ENCODE peak calls at places on chromosome 6, in four cellular contexts. One of them, this sample, is unnamed. For H3K27me3, the result is how much of the 10 kb centered on the place peaks cover.

GRCh38 chr6:8361259-8361658 is 74.1 kb downstream of the SLC35B3 start:
- DNase-seq in astrocyte: no peak
- DNase-seq in dorsolateral prefrontal cortex: no peak
- DNase-seq in IMR-90: no peak
- DNase-seq in this sample: no peak

GRCh38 chr6:109491207-109491938 is 8.4 kb upstream of the ZBTB24 start:
- DNase-seq in astrocyte: peak
- DNase-seq in dorsolateral prefrontal cortex: no peak
- DNase-seq in IMR-90: peak
- DNase-seq in this sample: no peak

GRCh38 chr6:56482525-56482924 is 160.2 kb downstream of the DST start:
- DNase-seq in astrocyte: no peak
- DNase-seq in dorsolateral prefrontal cortex: no peak
- DNase-seq in IMR-90: no peak
- DNase-seq in this sample: no peak

GRCh38 chr6:132400641-132401119 is 595 bp downstream of the MOXD1 start:
- DNase-seq in astrocyte: no peak
- DNase-seq in dorsolateral prefrontal cortex: no peak
- DNase-seq in IMR-90: no peak
- DNase-seq in this sample: no peak

GRCh38 chr6:168865-169455 is 123.3 kb upstream of the DUSP22 start:
- DNase-seq in astrocyte: peak
- DNase-seq in dorsolateral prefrontal cortex: no peak
- DNase-seq in IMR-90: peak
- DNase-seq in this sample: no peak

GRCh38 chr6:74805841-74806696 is 399.8 kb downstream of the COL12A1 start:
- DNase-seq in astrocyte: no peak
- DNase-seq in dorsolateral prefrontal cortex: no peak
- DNase-seq in IMR-90: no peak
- DNase-seq in this sample: no peak

GRCh38 chr6:31663087-31663960 is 1.5 kb downstream of the GPANK1 start:
- DNase-seq in astrocyte: no peak
- DNase-seq in dorsolateral prefrontal cortex: no peak
- DNase-seq in IMR-90: peak
- DNase-seq in this sample: no peak

GRCh38 chr6:113540491-113540890 is 316.7 kb upstream of the MARCKS start:
- DNase-seq in astrocyte: peak
- DNase-seq in dorsolateral prefrontal cortex: no peak
- DNase-seq in IMR-90: peak
- DNase-seq in this sample: no peak

GRCh38 chr6:116011096-116011401 is 49.6 kb downstream of the FRK start:
- DNase-seq in astrocyte: no peak
- DNase-seq in dorsolateral prefrontal cortex: no peak
- DNase-seq in IMR-90: no peak
- DNase-seq in this sample: no peak

GRCh38 chr6:26017567-26017966 is 55.0 kb downstream of the TRIM38 start:
- DNase-seq in astrocyte: peak
- DNase-seq in dorsolateral prefrontal cortex: peak
- DNase-seq in IMR-90: peak
- DNase-seq in this sample: no peak

GRCh38 chr6:108837236-108837971 is 10.8 kb upstream of the ARMC2 start:
- DNase-seq in astrocyte: peak
- DNase-seq in dorsolateral prefrontal cortex: no peak
- DNase-seq in IMR-90: peak
- DNase-seq in this sample: no peak

DNA sequence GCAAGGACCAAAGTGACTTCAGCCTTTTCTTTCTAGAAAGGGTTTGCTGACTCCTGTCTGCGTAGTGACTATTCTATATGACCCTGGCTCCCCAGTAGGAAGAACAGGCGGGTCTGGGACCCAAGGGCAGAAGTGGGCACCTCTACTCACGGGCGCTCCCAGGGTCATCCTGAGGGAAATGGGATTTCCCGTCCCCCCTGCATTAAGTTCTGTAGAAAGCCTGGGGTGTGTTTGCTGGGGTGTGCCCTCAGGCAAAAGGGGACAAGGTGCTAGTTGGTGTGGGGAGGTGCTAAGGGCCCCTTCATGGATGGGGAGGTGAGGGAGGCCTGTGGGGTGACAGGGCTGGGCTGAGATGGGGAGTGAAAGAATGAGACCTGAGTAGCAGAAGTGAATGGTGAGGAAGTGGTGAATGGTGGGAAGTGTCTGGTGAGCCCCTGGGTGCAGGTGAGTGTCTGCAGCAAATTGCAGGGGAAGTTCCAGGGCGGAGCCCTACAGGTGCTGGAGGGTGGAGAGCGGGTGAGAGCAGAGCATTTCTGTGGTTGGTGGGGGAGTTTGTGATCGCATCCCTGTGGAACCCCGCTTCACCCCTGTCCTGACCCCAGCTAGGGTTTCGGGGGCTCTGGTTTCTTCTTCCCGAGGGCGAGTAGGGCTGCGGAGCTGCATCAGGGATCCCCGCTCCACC is 21.1 kb downstream of the RAET1L start:
- DNase-seq in astrocyte: no peak
- DNase-seq in dorsolateral prefrontal cortex: no peak
- DNase-seq in IMR-90: no peak
- DNase-seq in this sample: no peak
- H3K4me3 ChIP-seq in astrocyte: peak
- H3K4me3 ChIP-seq in dorsolateral prefrontal cortex: peak
- H3K4me3 ChIP-seq in IMR-90: peak
- H3K4me3 ChIP-seq in this sample: peak

GRCh38 chr6:84512396-84512795 is 252.0 kb downstream of the TBX18 start:
- DNase-seq in astrocyte: peak
- DNase-seq in dorsolateral prefrontal cortex: no peak
- DNase-seq in IMR-90: no peak
- DNase-seq in this sample: no peak

GRCh38 chr6:84516151-84516550 is 248.2 kb downstream of the TBX18 start:
- DNase-seq in astrocyte: no peak
- DNase-seq in dorsolateral prefrontal cortex: no peak
- DNase-seq in IMR-90: no peak
- DNase-seq in this sample: no peak

GRCh38 chr6:84514089-84514971 is 250.1 kb downstream of the TBX18 start:
- DNase-seq in astrocyte: no peak
- DNase-seq in dorsolateral prefrontal cortex: no peak
- DNase-seq in IMR-90: no peak
- DNase-seq in this sample: no peak

GRCh38 chr6:84511929-84512328 is 252.5 kb downstream of the TBX18 start:
- DNase-seq in astrocyte: no peak
- DNase-seq in dorsolateral prefrontal cortex: no peak
- DNase-seq in IMR-90: no peak
- DNase-seq in this sample: no peak

DNA sequence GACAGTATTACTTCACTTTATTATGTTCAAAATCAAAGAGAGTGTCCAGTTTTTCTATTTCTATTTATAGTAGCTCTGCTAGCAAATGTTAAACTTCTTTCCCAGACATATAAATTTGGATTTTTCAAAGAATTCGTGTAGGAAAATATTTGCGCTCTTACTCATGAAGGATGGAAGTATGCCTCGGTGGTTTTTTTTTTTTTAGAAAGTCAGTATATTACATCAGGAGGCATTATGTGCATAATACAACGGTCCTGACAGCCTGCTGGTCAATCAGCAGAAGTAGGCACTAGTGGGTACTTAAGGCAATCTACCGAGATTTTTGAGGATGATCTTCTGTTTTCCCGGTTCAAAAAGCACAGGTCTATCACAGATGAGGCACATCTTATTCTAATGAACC is 249.3 kb downstream of the TBX18 start:
- DNase-seq in astrocyte: no peak
- DNase-seq in dorsolateral prefrontal cortex: no peak
- DNase-seq in IMR-90: no peak
- DNase-seq in this sample: no peak
- TF ChIP-seq CTCF in astrocyte: no peak
- TF ChIP-seq CTCF in dorsolateral prefrontal cortex: no peak
- TF ChIP-seq CTCF in IMR-90: no peak
- TF ChIP-seq CTCF in this sample: no peak

GRCh38 chr6:16712931-16713484 is 48.3 kb downstream of the ATXN1 start:
- DNase-seq in astrocyte: peak
- DNase-seq in dorsolateral prefrontal cortex: no peak
- DNase-seq in IMR-90: peak
- DNase-seq in this sample: peak

GRCh38 chr6:16711551-16712249 is 49.6 kb downstream of the ATXN1 start:
- DNase-seq in astrocyte: no peak
- DNase-seq in dorsolateral prefrontal cortex: no peak
- DNase-seq in IMR-90: no peak
- DNase-seq in this sample: no peak

GRCh38 chr6:16712250-16712930 is 48.9 kb downstream of the ATXN1 start:
- DNase-seq in astrocyte: no peak
- DNase-seq in dorsolateral prefrontal cortex: no peak
- DNase-seq in IMR-90: no peak
- DNase-seq in this sample: no peak

GRCh38 chr6:16716450-16716858 is 44.8 kb downstream of the ATXN1 start:
- DNase-seq in astrocyte: no peak
- DNase-seq in dorsolateral prefrontal cortex: no peak
- DNase-seq in IMR-90: no peak
- DNase-seq in this sample: no peak

GRCh38 chr6:16713597-16713996 is 47.7 kb downstream of the ATXN1 start:
- DNase-seq in astrocyte: no peak
- DNase-seq in dorsolateral prefrontal cortex: no peak
- DNase-seq in IMR-90: no peak
- DNase-seq in this sample: no peak
- H3K27me3 ChIP-seq in astrocyte: under half
- H3K27me3 ChIP-seq in dorsolateral prefrontal cortex: under half
- H3K27me3 ChIP-seq in IMR-90: under half
- H3K27me3 ChIP-seq in this sample: under half

DNA sequence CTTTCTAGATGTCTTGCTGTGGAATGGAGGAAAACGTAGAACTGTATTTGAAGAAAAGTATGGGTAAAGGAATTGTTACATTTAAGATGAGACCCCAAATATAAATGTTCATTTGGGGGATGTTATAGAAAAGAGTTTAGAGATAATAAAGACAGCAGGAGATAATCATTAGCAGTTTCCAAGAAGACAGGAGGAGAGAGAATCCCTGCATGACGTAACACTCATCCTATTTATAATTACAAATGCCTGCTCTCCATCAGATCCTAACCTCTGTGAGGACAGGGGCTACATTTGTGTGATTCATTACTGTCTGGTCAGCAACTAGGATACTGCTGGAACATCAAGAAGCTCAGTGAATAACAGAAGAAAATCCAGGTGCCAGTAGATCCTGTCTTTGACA is 133.0 kb upstream of the HDDC2 start:
- DNase-seq in astrocyte: no peak
- DNase-seq in dorsolateral prefrontal cortex: no peak
- DNase-seq in IMR-90: no peak
- DNase-seq in this sample: no peak
- H3K4me3 ChIP-seq in astrocyte: no peak
- H3K4me3 ChIP-seq in dorsolateral prefrontal cortex: no peak
- H3K4me3 ChIP-seq in IMR-90: no peak
- H3K4me3 ChIP-seq in this sample: no peak

GRCh38 chr6:40780626-40781025 is 193.5 kb upstream of the LRFN2 start:
- DNase-seq in astrocyte: no peak
- DNase-seq in dorsolateral prefrontal cortex: no peak
- DNase-seq in IMR-90: no peak
- DNase-seq in this sample: no peak

GRCh38 chr6:40778918-40779317 is 191.8 kb upstream of the LRFN2 start:
- DNase-seq in astrocyte: no peak
- DNase-seq in dorsolateral prefrontal cortex: no peak
- DNase-seq in IMR-90: no peak
- DNase-seq in this sample: no peak

GRCh38 chr6:40779399-40779798 is 192.2 kb upstream of the LRFN2 start:
- DNase-seq in astrocyte: peak
- DNase-seq in dorsolateral prefrontal cortex: no peak
- DNase-seq in IMR-90: peak
- DNase-seq in this sample: peak

GRCh38 chr6:40778186-40778585 is 191.0 kb upstream of the LRFN2 start:
- DNase-seq in astrocyte: peak
- DNase-seq in dorsolateral prefrontal cortex: no peak
- DNase-seq in IMR-90: peak
- DNase-seq in this sample: no peak

GRCh38 chr6:40774932-40775331 is 187.8 kb upstream of the LRFN2 start:
- DNase-seq in astrocyte: no peak
- DNase-seq in dorsolateral prefrontal cortex: no peak
- DNase-seq in IMR-90: no peak
- DNase-seq in this sample: no peak
- TF ChIP-seq CTCF in astrocyte: no peak
- TF ChIP-seq CTCF in dorsolateral prefrontal cortex: no peak
- TF ChIP-seq CTCF in IMR-90: no peak
- TF ChIP-seq CTCF in this sample: no peak

DNA sequence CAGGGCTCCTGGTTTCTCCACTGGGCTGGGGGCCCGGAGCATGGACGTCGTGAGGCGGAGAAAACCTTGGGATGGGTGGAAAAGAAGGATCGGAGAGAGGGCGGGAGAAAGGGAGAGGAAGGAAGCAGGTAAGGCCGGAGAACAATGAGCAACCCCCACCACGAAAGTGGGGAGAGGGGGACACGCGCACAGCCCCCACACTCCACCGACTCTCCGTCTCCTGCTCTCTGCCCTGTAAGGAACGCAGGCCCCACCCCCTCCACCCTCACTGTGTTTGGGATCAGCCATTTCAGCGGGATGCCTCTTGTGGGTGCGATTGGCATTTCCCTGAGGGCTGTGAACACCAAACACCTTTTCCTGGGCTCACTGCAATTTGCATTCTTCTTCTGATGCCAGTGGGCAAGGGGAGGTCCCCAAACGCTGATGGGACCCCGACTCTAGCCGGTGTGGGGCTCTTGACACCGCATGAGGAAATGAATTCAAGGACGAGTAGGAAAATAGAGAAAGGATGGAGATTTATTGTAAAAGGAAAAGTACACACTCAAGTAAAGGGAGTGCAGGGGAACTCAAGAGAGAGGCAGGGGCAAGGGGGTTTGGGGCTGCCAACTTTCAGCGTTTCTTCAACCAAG is 13.0 kb upstream of the RAET1L start:
- DNase-seq in astrocyte: no peak
- DNase-seq in dorsolateral prefrontal cortex: no peak
- DNase-seq in IMR-90: no peak
- DNase-seq in this sample: no peak
- H3K27me3 ChIP-seq in astrocyte: half or more
- H3K27me3 ChIP-seq in dorsolateral prefrontal cortex: half or more
- H3K27me3 ChIP-seq in IMR-90: half or more
- H3K27me3 ChIP-seq in this sample: half or more